ENCODE peak calls at places on chromosomes 16 and 17, in five cellular contexts. D is NCI-H1092 treated with DMSO at 0.1 percent for 48 hours, A is endothelial cell, F is activated T-cell treated with anti-CD3 and anti-CD28 coated beads for 1 hour, Z is ecto neural progenitor cell. M is an unnamed sample.

GRCh38 chr16:50313596-50314483 is 47.5 kb downstream of the ADCY7 start:
- DNase-seq in D (no peak), A (no peak), Z (no peak), F (peak; percentile 15), M (peak; percentile 87)

GRCh38 chr17:77451894-77452852 is 311.4 kb downstream of the SEC14L1 start:
- DNase-seq in A (peak; percentile 50), F (no peak), Z (peak; percentile 89), D (peak; percentile 68), M (no peak)

GRCh38 chr16:52557236-52557635 is 10.3 kb upstream of the TOX3 start:
- DNase-seq in F (no peak), D (no peak), Z (no peak), A (no peak), M (no peak)

GRCh38 chr16:64964126-64964540 is 157.7 kb downstream of the CDH11 start:
- DNase-seq in D (no peak), F (no peak), A (no peak), Z (no peak), M (no peak)

GRCh38 chr17:28327031-28327607 is 8.1 kb downstream of the TMEM97 start:
- DNase-seq in F (no peak), A (no peak), D (no peak), Z (peak; percentile 25), M (peak; percentile 46)

GRCh38 chr16:84746875-84747274 is 47.1 kb downstream of the USP10 start:
- DNase-seq in A (no peak), Z (no peak), F (no peak), D (no peak), M (no peak)

GRCh38 chr16:23196577-23196976 is 14.0 kb downstream of the SCNN1G start:
- DNase-seq in F (no peak), D (no peak), Z (no peak), A (no peak), M (no peak)

GRCh38 chr16:77744136-77744535 is 21.8 kb downstream of the NUDT7 start:
- DNase-seq in Z (no peak), A (no peak), D (no peak), F (no peak), M (no peak)

GRCh38 chr16:19980866-19981265 is 92.8 kb downstream of the GPR139 start:
- DNase-seq in D (peak; percentile 15), F (no peak), Z (no peak), A (peak; percentile 12), M (no peak)

GRCh38 chr17:76134911-76135809 is 5.9 kb downstream of the FOXJ1 start:
- DNase-seq in D (no peak), A (no peak), Z (no peak), F (no peak), M (no peak)

GRCh38 chr16:70251651-70252354 is at the start of gene EXOSC6:
- DNase-seq in F (peak; percentile 86), A (peak; percentile 91), D (peak; percentile 92), Z (peak; percentile 96), M (no peak)

GRCh38 chr17:8326591-8327583 is 12.8 kb upstream of the ODF4 start:
- DNase-seq in D (peak; percentile 8), Z (peak; percentile 76), F (no peak), A (peak; percentile 50), M (no peak)

GRCh38 chr17:7191571-7192270 is 12.6 kb upstream of the ASGR1 start:
- DNase-seq in A (no peak), F (no peak), Z (peak; percentile 87), D (peak; percentile 7), M (no peak)

GRCh38 chr17:81999587-81999974 is 22.2 kb downstream of the ASPSCR1 start:
- DNase-seq in Z (no peak), A (no peak), D (no peak), F (no peak), M (no peak)

GRCh38 chr17:57541472-57542394 is 203.4 kb downstream of the CCDC182 start:
- DNase-seq in A (no peak), F (no peak), D (no peak), Z (no peak), M (no peak)

GRCh38 chr17:63455417-63455816 is 9.3 kb upstream of the CYB561 start:
- DNase-seq in Z (no peak), D (no peak), A (no peak), F (no peak), M (no peak)

GRCh38 chr17:79820959-79821330 is 18.3 kb downstream of the CBX4 start:
- DNase-seq in D (no peak), F (no peak), Z (no peak), A (no peak), M (no peak)

GRCh38 chr17:81553616-81554181 is 1.5 kb upstream of the FAAP100 start:
- DNase-seq in D (peak; percentile 58), A (no peak), F (no peak), Z (no peak), M (no peak)

GRCh38 chr17:3762922-3763776 is 37.8 kb downstream of the ITGAE start:
- DNase-seq in A (no peak), Z (no peak), F (no peak), D (no peak), M (no peak)

GRCh38 chr17:40810505-40810904 is 10.7 kb upstream of the KRT28 start:
- DNase-seq in D (no peak), Z (no peak), A (no peak), F (no peak), M (no peak)

GRCh38 chr16:20916927-20917326 is 16.4 kb downstream of the LYRM1 start:
- DNase-seq in F (no peak), A (no peak), D (no peak), Z (no peak), M (no peak)

GRCh38 chr17:79947351-79948031 is 88.2 kb downstream of the TBC1D16 start:
- DNase-seq in F (no peak), A (no peak), D (no peak), Z (peak; percentile 47), M (no peak)

GRCh38 chr16:83005653-83006160 is 378.9 kb downstream of the CDH13 start:
- DNase-seq in Z (no peak), F (no peak), D (no peak), A (no peak), M (no peak)

GRCh38 chr17:7742729-7743128 is 25.2 kb downstream of the DNAH2 start:
- DNase-seq in Z (no peak), A (no peak), F (no peak), D (no peak), M (no peak)

M was measured in vagina.